ENCODE peak calls at places on chromosomes 13 and 19, in four cellular contexts. One of them, this sample, is unnamed.

GRCh38 chr19:11247391-11247790 is 8.0 kb downstream of the ANGPTL8 start:
- DNase-seq in astrocyte: no peak
- DNase-seq in BE2C: no peak
- DNase-seq in lung: peak
- DNase-seq in this sample: peak

GRCh38 chr19:35104361-35104760 is 11.3 kb upstream of the FXYD3 start:
- DNase-seq in astrocyte: no peak
- DNase-seq in BE2C: no peak
- DNase-seq in lung: no peak
- DNase-seq in this sample: no peak

GRCh38 chr19:14497347-14497921 is 1.5 kb upstream of the GIPC1 start:
- DNase-seq in astrocyte: no peak
- DNase-seq in BE2C: no peak
- DNase-seq in lung: no peak
- DNase-seq in this sample: no peak

GRCh38 chr13:57629391-57629804 is 2.1 kb upstream of the PCDH17 start:
- DNase-seq in astrocyte: peak
- DNase-seq in BE2C: peak
- DNase-seq in lung: no peak
- DNase-seq in this sample: peak

GRCh38 chr19:53333466-53334449 is at the start of gene ZNF845:
- DNase-seq in astrocyte: peak
- DNase-seq in BE2C: peak
- DNase-seq in lung: peak
- DNase-seq in this sample: peak

GRCh38 chr13:113184568-113185440 is 23.7 kb downstream of the PCID2 start:
- DNase-seq in astrocyte: no peak
- DNase-seq in BE2C: no peak
- DNase-seq in lung: no peak
- DNase-seq in this sample: no peak

GRCh38 chr19:32373614-32374295 is 28.3 kb downstream of the ZNF507 start:
- DNase-seq in astrocyte: peak
- DNase-seq in BE2C: no peak
- DNase-seq in lung: peak
- DNase-seq in this sample: peak

GRCh38 chr19:35055715-35056179 is 14.2 kb downstream of the HPN start:
- DNase-seq in astrocyte: no peak
- DNase-seq in BE2C: no peak
- DNase-seq in lung: no peak
- DNase-seq in this sample: no peak

GRCh38 chr19:58021541-58022282 is 12.1 kb upstream of the ZSCAN1 start:
- DNase-seq in astrocyte: peak
- DNase-seq in BE2C: peak
- DNase-seq in lung: peak
- DNase-seq in this sample: peak

GRCh38 chr19:10254244-10254643 is 2.2 kb downstream of the MRPL4 start:
- DNase-seq in astrocyte: no peak
- DNase-seq in BE2C: no peak
- DNase-seq in lung: no peak
- DNase-seq in this sample: no peak

GRCh38 chr19:40178756-40179155 is 12.5 kb upstream of the MAP3K10 start:
- DNase-seq in astrocyte: no peak
- DNase-seq in BE2C: no peak
- DNase-seq in lung: no peak
- DNase-seq in this sample: no peak

GRCh38 chr19:50171752-50172151 is 8.7 kb upstream of the IZUMO2 start:
- DNase-seq in astrocyte: no peak
- DNase-seq in BE2C: no peak
- DNase-seq in lung: no peak
- DNase-seq in this sample: no peak

GRCh38 chr19:30049844-30050667 is 108.0 kb downstream of the URI1 start:
- DNase-seq in astrocyte: no peak
- DNase-seq in BE2C: peak
- DNase-seq in lung: no peak
- DNase-seq in this sample: no peak

GRCh38 chr13:76292031-76292430 is 594.2 kb downstream of the KCTD12 start:
- DNase-seq in astrocyte: no peak
- DNase-seq in BE2C: no peak
- DNase-seq in lung: no peak
- DNase-seq in this sample: no peak

GRCh38 chr13:79225487-79226232 is 180.4 kb downstream of the RBM26 start:
- DNase-seq in astrocyte: no peak
- DNase-seq in BE2C: no peak
- DNase-seq in lung: no peak
- DNase-seq in this sample: peak

DNA sequence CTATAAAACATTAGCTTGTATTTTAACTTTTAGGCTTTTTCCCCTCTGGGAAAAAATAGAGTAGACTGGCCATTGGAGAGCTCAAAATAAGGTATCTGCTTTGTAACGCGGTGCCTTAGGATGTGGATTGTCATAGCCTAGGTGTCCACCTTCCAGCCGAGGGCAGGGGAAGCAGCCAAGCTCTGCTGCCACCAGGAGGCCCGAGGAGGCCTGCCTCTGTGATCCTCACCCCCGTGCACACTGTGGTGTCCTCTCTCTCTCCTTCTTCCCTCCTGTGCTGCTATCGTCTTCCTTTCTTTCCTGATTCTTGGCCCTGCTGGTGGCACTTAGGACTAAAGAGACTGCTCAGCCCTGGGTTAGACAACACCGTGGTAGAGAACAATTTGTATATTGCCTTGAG is 11.3 kb downstream of the HNRNPM start:
- DNase-seq in astrocyte: no peak
- DNase-seq in BE2C: peak
- DNase-seq in lung: no peak
- DNase-seq in this sample: no peak
- TF ChIP-seq CTCF in astrocyte: no peak
- TF ChIP-seq CTCF in BE2C: peak
- TF ChIP-seq CTCF in lung: no peak
- TF ChIP-seq CTCF in this sample: peak

GRCh38 chr19:1274852-1275259 is 474 bp upstream of the FAM174C start:
- DNase-seq in astrocyte: no peak
- DNase-seq in BE2C: peak
- DNase-seq in lung: no peak
- DNase-seq in this sample: no peak
- H3K4me3 ChIP-seq in astrocyte: peak
- H3K4me3 ChIP-seq in BE2C: peak
- H3K4me3 ChIP-seq in lung: peak
- H3K4me3 ChIP-seq in this sample: peak

GRCh38 chr19:1221904-1222255 is 15.9 kb downstream of the CBARP start:
- DNase-seq in astrocyte: no peak
- DNase-seq in BE2C: no peak
- DNase-seq in lung: no peak
- DNase-seq in this sample: no peak

GRCh38 chr19:1219786-1220451 is 14.3 kb downstream of the STK11 start:
- DNase-seq in astrocyte: no peak
- DNase-seq in BE2C: no peak
- DNase-seq in lung: no peak
- DNase-seq in this sample: no peak

GRCh38 chr19:1221141-1221903 is 15.7 kb downstream of the STK11 start:
- DNase-seq in astrocyte: no peak
- DNase-seq in BE2C: peak
- DNase-seq in lung: no peak
- DNase-seq in this sample: peak

GRCh38 chr19:1218751-1219567 is 13.4 kb downstream of the STK11 start:
- DNase-seq in astrocyte: no peak
- DNase-seq in BE2C: no peak
- DNase-seq in lung: no peak
- DNase-seq in this sample: no peak

GRCh38 chr19:1220452-1221037 is 15.0 kb downstream of the STK11 start:
- DNase-seq in astrocyte: no peak
- DNase-seq in BE2C: peak
- DNase-seq in lung: no peak
- DNase-seq in this sample: no peak
- TF ChIP-seq CTCF in astrocyte: peak
- TF ChIP-seq CTCF in BE2C: peak
- TF ChIP-seq CTCF in lung: no peak
- TF ChIP-seq CTCF in this sample: no peak

GRCh38 chr13:29589967-29590366 is 5.5 kb downstream of the SLC7A1 start:
- DNase-seq in astrocyte: no peak
- DNase-seq in BE2C: peak
- DNase-seq in lung: no peak
- DNase-seq in this sample: no peak
- H3K4me3 ChIP-seq in astrocyte: no peak
- H3K4me3 ChIP-seq in BE2C: no peak
- H3K4me3 ChIP-seq in lung: no peak
- H3K4me3 ChIP-seq in this sample: no peak

GRCh38 chr13:103190841-103191240 is 124.6 kb upstream of the SLC10A2 start:
- DNase-seq in astrocyte: no peak
- DNase-seq in BE2C: no peak
- DNase-seq in lung: no peak
- DNase-seq in this sample: no peak

GRCh38 chr13:103184413-103184812 is 118.2 kb upstream of the SLC10A2 start:
- DNase-seq in astrocyte: no peak
- DNase-seq in BE2C: no peak
- DNase-seq in lung: no peak
- DNase-seq in this sample: no peak

GRCh38 chr13:103187621-103188020 is 121.4 kb upstream of the SLC10A2 start:
- DNase-seq in astrocyte: no peak
- DNase-seq in BE2C: peak
- DNase-seq in lung: no peak
- DNase-seq in this sample: no peak

GRCh38 chr13:103188688-103189326 is 122.6 kb upstream of the SLC10A2 start:
- DNase-seq in astrocyte: peak
- DNase-seq in BE2C: no peak
- DNase-seq in lung: no peak
- DNase-seq in this sample: peak
- TF ChIP-seq CTCF in astrocyte: peak
- TF ChIP-seq CTCF in BE2C: peak
- TF ChIP-seq CTCF in lung: no peak
- TF ChIP-seq CTCF in this sample: peak

GRCh38 chr19:54373781-54374266 is 9.1 kb upstream of the LAIR1 start:
- DNase-seq in astrocyte: no peak
- DNase-seq in BE2C: no peak
- DNase-seq in lung: no peak
- DNase-seq in this sample: no peak
- H3K4me3 ChIP-seq in astrocyte: no peak
- H3K4me3 ChIP-seq in BE2C: no peak
- H3K4me3 ChIP-seq in lung: no peak
- H3K4me3 ChIP-seq in this sample: no peak

GRCh38 chr19:2199215-2199614 is 35.5 kb downstream of the DOT1L start:
- DNase-seq in astrocyte: no peak
- DNase-seq in BE2C: peak
- DNase-seq in lung: no peak
- DNase-seq in this sample: no peak
- TF ChIP-seq CTCF in astrocyte: no peak
- TF ChIP-seq CTCF in BE2C: peak
- TF ChIP-seq CTCF in lung: no peak
- TF ChIP-seq CTCF in this sample: peak

GRCh38 chr13:26727633-26728032 is 33.0 kb downstream of the GPR12 start:
- DNase-seq in astrocyte: no peak
- DNase-seq in BE2C: no peak
- DNase-seq in lung: no peak
- DNase-seq in this sample: no peak
- H3K4me3 ChIP-seq in astrocyte: no peak
- H3K4me3 ChIP-seq in BE2C: no peak
- H3K4me3 ChIP-seq in lung: no peak
- H3K4me3 ChIP-seq in this sample: no peak

GRCh38 chr13:24512208-24513068 is at the start of gene PARP4:
- DNase-seq in astrocyte: peak
- DNase-seq in BE2C: peak
- DNase-seq in lung: peak
- DNase-seq in this sample: peak
- TF ChIP-seq CTCF in astrocyte: no peak
- TF ChIP-seq CTCF in BE2C: no peak
- TF ChIP-seq CTCF in lung: no peak
- TF ChIP-seq CTCF in this sample: no peak

This sample was measured in fibroblast of pulmonary artery.